ENCODE peak calls at places on chromosome 17, in ten cellular contexts. H, T, Q, K, Y, F, D, P, N and G are unnamed samples.

GRCh38 chr17:81712468-81713003 is 452 bp downstream of the SLC25A10 start:
- DNase-seq in Y (no peak), N (no peak), F (no peak), T (peak; percentile 77), P (no peak), K (no peak), H (no peak), Q (peak; percentile 45), D (no peak), G (no peak)

GRCh38 chr17:29145289-29146058 is 34.7 kb downstream of the MYO18A start:
- DNase-seq in T (peak; percentile 73), P (no peak), D (peak; percentile 61), H (peak; percentile 77), Y (peak; percentile 75), Q (peak; percentile 94), K (no peak), F (peak; percentile 83), N (no peak), G (peak; percentile 69)

GRCh38 chr17:32835291-32835761 is 41.6 kb downstream of the MYO1D start:
- DNase-seq in N (no peak), F (no peak), Y (no peak), P (no peak), Q (no peak), K (no peak), D (no peak), H (no peak), T (no peak), G (no peak)

GRCh38 chr17:9985622-9986021 is 80.6 kb upstream of the RCVRN start:
- DNase-seq in F (no peak), N (peak; percentile 20), Y (no peak), K (no peak), Q (no peak), T (no peak), P (no peak), H (no peak), D (no peak), G (no peak)

GRCh38 chr17:43446773-43447172 is 37.0 kb upstream of the DHX8 start:
- DNase-seq in N (no peak), T (no peak), K (no peak), Q (no peak), P (no peak), Y (no peak), H (no peak), F (no peak), D (no peak), G (no peak)

GRCh38 chr17:64009571-64010402 is 10.6 kb downstream of the ICAM2 start:
- DNase-seq in Y (no peak), D (no peak), K (no peak), Q (no peak), T (no peak), P (no peak), N (no peak), H (no peak), F (peak; percentile 44), G (no peak)

GRCh38 chr17:10875984-10876555 is 38.2 kb upstream of the PIRT start:
- DNase-seq in T (peak; percentile 53), K (no peak), D (no peak), Q (peak; percentile 51), P (no peak), Y (no peak), F (peak; percentile 17), N (peak; percentile 36), H (peak; percentile 21), G (peak; percentile 13)

GRCh38 chr17:74935585-74936469 is at the start of gene OTOP3:
- DNase-seq in Y (no peak), K (no peak), T (no peak), Q (no peak), P (no peak), N (peak; percentile 85), H (no peak), D (no peak), F (no peak), G (no peak)

GRCh38 chr17:38728290-38728831 is 1.8 kb upstream of the CISD3 start:
- DNase-seq in Y (no peak), Q (peak; percentile 23), T (no peak), F (no peak), K (no peak), P (no peak), D (no peak), N (no peak), H (no peak), G (peak; percentile 61)

GRCh38 chr17:19755392-19755791 is 7.3 kb upstream of the ALDH3A1 start:
- DNase-seq in T (no peak), N (no peak), Q (no peak), Y (peak; percentile 26), H (no peak), D (no peak), F (no peak), P (no peak), K (no peak), G (no peak)

GRCh38 chr17:79220715-79221291 is 146.2 kb downstream of the ENGASE start:
- DNase-seq in D (no peak), H (no peak), T (no peak), P (no peak), Y (no peak), Q (no peak), N (no peak), F (no peak), K (no peak), G (no peak)

GRCh38 chr17:81870155-81870977 is 771 bp downstream of the ARHGDIA start:
- DNase-seq in D (no peak), N (peak; percentile 91), F (peak; percentile 46), H (peak; percentile 35), Y (peak; percentile 64), K (no peak), P (no peak), Q (peak; percentile 19), T (no peak), G (peak; percentile 63)

GRCh38 chr17:10499950-10500349 is 18.4 kb downstream of the MYH1 start:
- DNase-seq in P (no peak), Q (no peak), D (no peak), K (no peak), H (no peak), T (no peak), Y (no peak), F (no peak), N (no peak), G (no peak)

GRCh38 chr17:11638700-11639265 is 40.5 kb downstream of the DNAH9 start:
- DNase-seq in T (no peak), H (no peak), N (no peak), D (no peak), K (no peak), Q (no peak), Y (no peak), P (no peak), F (no peak), G (no peak)

GRCh38 chr17:65984299-65984698 is 207.6 kb downstream of the CEP112 start:
- DNase-seq in Y (no peak), F (peak; percentile 9), Q (no peak), H (no peak), D (no peak), T (no peak), K (no peak), N (no peak), P (no peak), G (no peak)

GRCh38 chr17:27778193-27778592 is 22.1 kb downstream of the NOS2 start:
- DNase-seq in P (no peak), D (no peak), Y (no peak), F (no peak), Q (no peak), T (no peak), K (no peak), H (no peak), N (no peak), G (no peak)

GRCh38 chr17:80477647-80478478 is 1.5 kb upstream of the NPTX1 start:
- DNase-seq in T (peak; percentile 75), D (no peak), P (no peak), Q (peak; percentile 20), H (peak; percentile 32), N (peak; percentile 88), F (peak; percentile 49), Y (no peak), K (no peak), G (peak; percentile 33)

GRCh38 chr17:63929860-63930766 is 2.0 kb downstream of the CD79B start:
- DNase-seq in F (peak; percentile 2), Y (no peak), N (no peak), H (peak; percentile 29), K (no peak), Q (no peak), P (no peak), T (no peak), D (no peak), G (no peak)

DNA sequence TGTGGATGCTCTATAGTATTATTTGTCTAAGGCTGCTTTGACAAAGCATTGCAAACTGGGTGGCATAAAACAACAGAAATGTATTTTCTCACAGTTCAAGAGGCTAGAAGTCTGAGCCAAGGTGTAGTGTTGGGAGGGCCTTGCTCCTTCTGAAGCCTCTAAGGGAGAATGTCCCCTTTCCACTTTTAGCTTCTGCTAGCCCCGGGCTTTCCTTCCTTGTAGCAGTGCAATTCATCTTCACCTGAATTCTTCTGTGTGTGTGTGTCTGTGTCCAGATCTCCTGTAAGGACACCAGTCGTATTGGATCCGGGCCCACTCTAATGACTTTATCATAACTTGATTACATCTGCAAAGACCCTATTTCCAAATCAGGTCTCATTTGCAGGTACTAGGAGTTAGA is 18.1 kb downstream of the KCNJ16 start:
- DNase-seq in F (no peak), N (no peak), Q (no peak), D (no peak), K (no peak), T (no peak), Y (no peak), H (no peak), P (no peak), G (no peak)
- H3K9me3 ChIP-seq in F (no peaks in the 10 kb centered on the region), N (no peaks in the 10 kb centered on the region), Q (no peaks in the 10 kb centered on the region), D (no peaks in the 10 kb centered on the region), K (no peaks in the 10 kb centered on the region), T (no peaks in the 10 kb centered on the region), Y (no peaks in the 10 kb centered on the region), H (no peaks in the 10 kb centered on the region), P (no peaks in the 10 kb centered on the region), G (no peaks in the 10 kb centered on the region)

GRCh38 chr17:789160-789840 is 7.1 kb downstream of the MRM3 start:
- DNase-seq in D (no peak), K (peak; percentile 34), T (no peak), Y (no peak), Q (no peak), N (no peak), P (no peak), F (no peak), H (no peak), G (no peak)
- H3K27ac ChIP-seq in D (no peak overlapping the region), K (peak overlapping the region; percentile 37), T (no peak overlapping the region), Y (no peak overlapping the region), Q (no peak overlapping the region), N (no peak overlapping the region), P (no peak overlapping the region), F (no peak overlapping the region), H (no peak overlapping the region), G (no peak overlapping the region)

DNA sequence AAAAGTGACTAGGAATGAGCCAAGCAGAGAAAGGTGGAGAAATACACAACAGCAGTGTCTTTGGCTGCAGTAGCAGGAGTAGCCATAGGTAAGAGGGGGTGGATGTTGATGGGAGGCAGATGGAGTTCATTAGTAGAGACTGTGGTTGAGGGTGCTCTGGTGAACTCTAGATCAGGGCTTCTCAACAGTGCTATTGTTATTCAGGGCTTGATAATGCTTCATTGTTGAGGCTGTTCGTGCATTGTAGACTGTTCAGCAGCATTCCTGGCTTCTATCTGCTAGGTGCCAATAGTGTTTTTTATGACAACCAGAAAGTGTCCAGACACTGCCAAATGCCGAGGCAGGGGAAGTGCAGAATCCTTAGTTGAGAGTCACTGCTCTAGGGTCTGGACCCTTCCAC is 3.6 kb downstream of the ALKBH5 start:
- DNase-seq in T (no peak), D (no peak), H (no peak), N (no peak), F (no peak), Y (no peak), K (no peak), Q (no peak), P (no peak), G (no peak)
- H3K4me1 ChIP-seq in T (peaks cover 61% of the 10 kb centered on the region), D (peaks cover 93% of the 10 kb centered on the region), H (peaks cover 79% of the 10 kb centered on the region), N (peaks cover 74% of the 10 kb centered on the region), F (peaks cover 19% of the 10 kb centered on the region), Y (peaks cover 4% of the 10 kb centered on the region), K (peaks cover 65% of the 10 kb centered on the region), Q (peaks cover 76% of the 10 kb centered on the region), P (peaks cover 79% of the 10 kb centered on the region), G (peaks cover 72% of the 10 kb centered on the region)

GRCh38 chr17:22467720-22468119 is 775.4 kb downstream of the KCNJ18 start:
- DNase-seq in Q (no peak), N (no peak), D (no peak), K (no peak), F (no peak), H (no peak), Y (no peak), P (no peak), T (no peak), G (no peak)
- H3K9me3 ChIP-seq in Q (no peaks in the 10 kb centered on the region), N (no peaks in the 10 kb centered on the region), D (no peaks in the 10 kb centered on the region), K (no peaks in the 10 kb centered on the region), F (no peaks in the 10 kb centered on the region), H (no peaks in the 10 kb centered on the region), Y (no peaks in the 10 kb centered on the region), P (no peaks in the 10 kb centered on the region), T (no peaks in the 10 kb centered on the region), G (no peaks in the 10 kb centered on the region)